ENCODE peak calls at places on chromosomes 6 and 20, in ten cellular contexts. V, C, F, Q, X, I, S, P, R and H are unnamed samples.

GRCh38 chr6:5141046-5141445 is 55.9 kb downstream of the PPP1R3G start:
- DNase-seq in V (no peak), C (no peak), F (no peak), Q (no peak), X (no peak), I (no peak), S (no peak), P (no peak), R (no peak), H (no peak)

GRCh38 chr6:132995432-132995831 is 181.1 kb downstream of the RPS12 start:
- DNase-seq in V (no peak), C (no peak), F (peak; percentile 88), Q (no peak), X (no peak), I (no peak), S (peak; percentile 23), P (no peak), R (no peak), H (no peak)

GRCh38 chr6:122804962-122805499 is 16.0 kb downstream of the SMPDL3A start:
- DNase-seq in V (no peak), C (no peak), F (no peak), Q (no peak), X (no peak), I (no peak), S (no peak), P (no peak), R (no peak), H (no peak)

GRCh38 chr6:7463785-7464184 is 74.2 kb downstream of the RIOK1 start:
- DNase-seq in V (no peak), C (no peak), F (no peak), Q (peak; percentile 52), X (no peak), I (no peak), S (no peak), P (peak; percentile 41), R (no peak), H (peak; percentile 14)

GRCh38 chr20:20259534-20259933 is 108.4 kb upstream of the INSM1 start:
- DNase-seq in V (no peak), C (no peak), F (no peak), Q (no peak), X (no peak), I (no peak), S (peak; percentile 0), P (no peak), R (no peak), H (no peak)

GRCh38 chr6:34288581-34288980 is 39.8 kb upstream of the SMIM29 start:
- DNase-seq in V (no peak), C (no peak), F (no peak), Q (no peak), X (no peak), I (no peak), S (no peak), P (no peak), R (no peak), H (no peak)

GRCh38 chr6:97133071-97133470 is 149.9 kb downstream of the MMS22L start:
- DNase-seq in V (no peak), C (no peak), F (no peak), Q (no peak), X (no peak), I (no peak), S (peak; percentile 21), P (no peak), R (no peak), H (peak; percentile 21)

GRCh38 chr20:23203310-23203709 is 117.2 kb upstream of the CD93 start:
- DNase-seq in V (no peak), C (no peak), F (no peak), Q (no peak), X (no peak), I (no peak), S (no peak), P (no peak), R (no peak), H (no peak)

GRCh38 chr6:1724616-1725015 is 114.9 kb downstream of the FOXC1 start:
- DNase-seq in V (peak; percentile 80), C (no peak), F (peak; percentile 61), Q (no peak), X (peak; percentile 53), I (peak; percentile 64), S (no peak), P (no peak), R (no peak), H (no peak)

GRCh38 chr6:1720620-1721322 is 111.1 kb downstream of the FOXC1 start:
- DNase-seq in V (no peak), C (no peak), F (no peak), Q (no peak), X (no peak), I (no peak), S (no peak), P (no peak), R (no peak), H (no peak)

GRCh38 chr6:1719922-1720321 is 110.2 kb downstream of the FOXC1 start:
- DNase-seq in V (no peak), C (no peak), F (no peak), Q (no peak), X (no peak), I (no peak), S (no peak), P (no peak), R (no peak), H (no peak)

GRCh38 chr6:1724124-1724523 is 114.4 kb downstream of the FOXC1 start:
- DNase-seq in V (no peak), C (no peak), F (no peak), Q (no peak), X (no peak), I (no peak), S (no peak), P (no peak), R (no peak), H (no peak)

DNA sequence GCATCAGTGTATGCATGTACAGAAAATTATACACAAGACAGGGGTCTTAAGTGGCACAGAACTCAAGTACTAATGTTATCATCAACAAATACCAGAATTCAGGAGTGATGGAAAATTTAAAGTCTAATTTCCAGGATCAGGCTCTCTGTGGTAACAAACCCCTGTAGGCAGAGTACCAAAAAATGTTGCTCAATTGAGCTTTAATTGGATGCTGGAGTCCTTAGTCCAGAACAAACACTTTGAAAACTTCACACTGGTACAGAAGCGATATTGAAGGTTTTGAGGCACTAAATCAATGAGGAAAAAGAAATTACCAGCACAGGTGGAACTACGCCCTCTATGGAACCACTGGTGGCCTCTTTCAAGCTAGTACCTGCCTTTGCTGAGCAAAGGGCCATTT is 113.1 kb downstream of the FOXC1 start:
- DNase-seq in V (no peak), C (no peak), F (no peak), Q (no peak), X (no peak), I (no peak), S (no peak), P (no peak), R (no peak), H (no peak)
- TF ChIP-seq CTCF in V (no peak), C (no peak), F (no peak), Q (no peak), X (no peak), I (no peak), S (no peak), P (no peak), R (no peak), H (no peak)

DNA sequence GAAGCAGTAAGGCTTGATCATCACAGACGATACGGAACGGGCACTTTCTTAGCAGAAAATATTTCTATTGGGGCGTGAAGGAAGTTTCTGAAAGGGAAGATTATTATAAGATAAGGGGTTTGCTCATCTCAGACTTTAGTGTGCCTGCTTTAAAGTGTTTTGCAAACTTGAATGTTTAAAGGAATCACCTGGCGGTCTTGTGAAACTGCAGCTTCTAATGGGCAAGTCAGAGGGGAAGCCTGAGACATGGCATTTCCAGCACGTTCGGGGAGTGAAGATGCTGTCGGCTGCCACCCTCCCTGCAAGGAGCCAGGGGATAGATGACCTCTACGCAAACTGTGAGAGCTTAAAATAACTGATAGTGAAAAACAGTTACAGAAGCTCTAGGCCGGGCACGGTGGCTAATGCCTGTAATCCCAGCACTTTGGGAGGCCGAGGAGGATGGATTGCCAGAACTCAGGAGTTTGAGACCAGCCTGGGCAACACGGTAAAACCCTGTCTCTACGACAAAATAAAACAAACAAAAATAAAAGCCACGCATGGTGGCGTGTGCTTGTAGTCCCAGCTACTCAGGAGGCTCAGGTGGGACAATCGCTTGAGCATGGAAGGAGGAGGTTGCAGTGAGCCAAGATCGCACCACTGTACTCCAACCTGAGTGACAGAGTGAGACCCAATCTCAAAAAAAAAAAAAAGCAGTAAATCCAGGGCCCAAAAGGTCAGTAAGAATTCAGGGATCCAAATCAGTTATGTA is 2.3 kb upstream of the KIF16B start:
- DNase-seq in V (peak; percentile 20), C (no peak), F (no peak), Q (no peak), X (no peak), I (no peak), S (no peak), P (no peak), R (no peak), H (no peak)
- H3K4me3 ChIP-seq in V (peak overlapping the region; percentile 90), C (peak overlapping the region; percentile 65), F (peak overlapping the region; percentile 89), Q (peak overlapping the region; percentile 65), X (peak overlapping the region; percentile 98), I (peak overlapping the region; percentile 49), S (peak overlapping the region; percentile 52), P (no peak overlapping the region), R (peak overlapping the region; percentile 87), H (peak overlapping the region; percentile 70)

DNA sequence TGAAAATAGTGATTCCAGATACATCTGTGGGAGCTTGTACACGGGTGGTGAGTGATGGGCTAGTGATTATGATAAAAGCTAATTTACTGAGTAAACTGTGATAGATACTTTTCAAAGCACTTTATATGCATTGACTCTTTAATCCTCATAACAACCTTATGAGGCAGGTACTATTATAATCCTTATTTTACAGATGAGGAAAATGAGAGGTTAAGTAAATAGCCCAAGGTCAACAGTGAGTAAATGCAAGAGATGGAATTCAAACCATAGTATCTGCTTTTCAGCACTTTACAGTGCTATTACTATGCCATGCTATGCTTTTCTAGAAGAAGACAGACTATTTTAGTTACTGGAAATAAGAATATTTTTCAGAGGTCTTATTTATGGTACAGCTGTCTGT is 320.9 kb upstream of the CITED2 start:
- DNase-seq in V (no peak), C (no peak), F (no peak), Q (no peak), X (no peak), I (no peak), S (no peak), P (no peak), R (no peak), H (peak; percentile 14)
- TF ChIP-seq CTCF in V (no peak), C (no peak), F (no peak), Q (no peak), X (no peak), I (no peak), S (no peak), P (no peak), R (no peak), H (no peak)

DNA sequence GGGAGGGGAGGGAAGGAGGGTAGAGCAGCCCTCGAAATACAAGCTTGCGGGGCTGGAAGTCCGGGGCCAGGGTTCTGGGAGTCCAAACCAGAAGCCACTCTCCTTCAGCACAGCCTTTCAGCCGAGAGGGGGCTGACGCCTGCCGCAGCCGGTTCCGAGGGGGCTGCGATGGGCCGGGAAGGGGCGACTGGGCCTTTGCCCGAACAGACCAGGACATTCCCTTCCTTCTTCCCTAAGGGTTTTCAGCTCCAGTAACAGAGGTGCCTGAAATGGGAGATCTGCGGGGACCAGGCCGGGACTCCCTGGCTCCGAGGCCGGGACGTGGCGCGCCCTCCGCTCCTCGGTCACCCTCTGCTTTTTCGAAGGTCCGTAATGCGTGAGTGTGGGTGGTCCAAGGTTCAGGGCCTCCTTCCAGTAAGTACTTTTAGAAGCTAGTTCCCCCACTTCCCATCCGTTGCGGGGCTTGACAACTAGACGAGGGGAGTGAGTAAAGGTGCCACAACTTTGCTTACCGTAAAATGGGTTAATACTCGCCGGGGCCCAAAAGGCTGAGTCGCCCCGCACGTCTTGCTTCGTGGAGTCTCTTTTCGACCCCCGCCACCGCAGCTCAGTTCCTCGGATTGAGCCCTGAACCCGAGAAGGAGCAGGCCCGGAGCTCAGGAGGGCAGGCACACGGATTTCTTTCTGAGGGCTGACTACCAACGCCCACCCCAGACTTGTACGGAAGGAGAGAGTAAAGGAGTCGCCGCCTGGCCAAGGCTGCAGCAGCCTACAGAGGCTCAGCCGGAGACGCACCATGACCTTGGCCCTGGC is 2.9 kb upstream of the OLIG3 start:
- DNase-seq in V (no peak), C (no peak), F (no peak), Q (no peak), X (no peak), I (no peak), S (no peak), P (no peak), R (no peak), H (no peak)
- H3K4me3 ChIP-seq in V (peak overlapping the region; percentile 30), C (no peak overlapping the region), F (peak overlapping the region; percentile 56), Q (no peak overlapping the region), X (peak overlapping the region; percentile 50), I (no peak overlapping the region), S (no peak overlapping the region), P (no peak overlapping the region), R (peak overlapping the region; percentile 47), H (no peak overlapping the region)